ENCODE peak calls at places on chromosome 20, in seven cellular contexts. L, E, Y, Q, U, D and M are unnamed samples.
A peak's percentile ranks its signal among the peaks of the same experiment; 100 is the strongest.

GRCh38 chr20:8581451-8582183 is 449.6 kb downstream of the PLCB1 start:
- DNase-seq in E (no peak), Y (no peak), U (no peak), Q (no peak), L (no peak), D (no peak), M (no peak)

GRCh38 chr20:3364323-3365013 is 43.0 kb downstream of the DNAAF9 start:
- DNase-seq in U (no peak), Q (no peak), Y (no peak), D (no peak), E (no peak), L (no peak), M (no peak)

GRCh38 chr20:53678315-53678989 is 84.8 kb upstream of the ZNF217 start:
- DNase-seq in D (no peak), E (no peak), Q (no peak), L (no peak), Y (no peak), U (no peak), M (no peak)

GRCh38 chr20:32439132-32439829 is 81.2 kb downstream of the ASXL1 start:
- DNase-seq in Y (peak; percentile 85), Q (no peak), D (no peak), U (peak; percentile 61), E (no peak), L (peak; percentile 42), M (no peak)

GRCh38 chr20:4014031-4014474 is 1.3 kb downstream of the RNF24 start:
- DNase-seq in L (no peak), U (peak; percentile 85), Q (peak; percentile 8), Y (peak; percentile 89), D (peak; percentile 56), E (no peak), M (peak; percentile 47)

GRCh38 chr20:62031462-62032092 is 34.1 kb downstream of the TAF4 start:
- DNase-seq in E (no peak), U (no peak), Y (no peak), Q (no peak), D (no peak), L (no peak), M (no peak)

GRCh38 chr20:62752671-62753501 is 43.4 kb upstream of the MRGBP start:
- DNase-seq in L (no peak), U (no peak), E (peak; percentile 2), Q (no peak), D (no peak), Y (no peak), M (no peak)

GRCh38 chr20:25256226-25256859 is 8.5 kb downstream of the PYGB start:
- DNase-seq in Q (no peak), U (no peak), E (no peak), D (no peak), Y (peak; percentile 50), L (no peak), M (no peak)

GRCh38 chr20:39190666-39191570 is 228.8 kb downstream of the DHX35 start:
- DNase-seq in D (no peak), L (no peak), U (no peak), E (no peak), Y (peak; percentile 35), Q (no peak), M (no peak)

GRCh38 chr20:33685328-33686007 is 717 bp downstream of the E2F1 start:
- DNase-seq in E (no peak), L (peak; percentile 86), D (no peak), U (no peak), Y (no peak), Q (peak; percentile 54), M (no peak)

GRCh38 chr20:22404609-22405170 is 179.7 kb downstream of the FOXA2 start:
- DNase-seq in E (no peak), D (no peak), Y (peak; percentile 8), Q (no peak), L (no peak), U (no peak), M (no peak)

GRCh38 chr20:17657079-17657825 is 24.8 kb downstream of the RRBP1 start:
- DNase-seq in Q (no peak), D (no peak), E (no peak), Y (no peak), U (no peak), L (peak; percentile 47), M (no peak)

GRCh38 chr20:47453167-47453782 is 48.4 kb upstream of the NCOA3 start:
- DNase-seq in D (no peak), U (no peak), L (no peak), Y (peak; percentile 96), Q (no peak), E (no peak), M (no peak)

GRCh38 chr20:2633381-2633780 is 19.1 kb upstream of the NOP56 start:
- DNase-seq in L (no peak), Q (no peak), D (no peak), E (no peak), U (no peak), Y (no peak), M (no peak)

GRCh38 chr20:4476903-4477302 is 244.8 kb upstream of the PRND start:
- DNase-seq in Y (peak; percentile 19), E (no peak), Q (no peak), L (no peak), U (peak; percentile 22), D (no peak), M (peak; percentile 19)

GRCh38 chr20:58102744-58103516 is 125.5 kb downstream of the ANKRD60 start:
- DNase-seq in E (no peak), U (no peak), D (no peak), L (no peak), Y (no peak), Q (no peak), M (no peak)

GRCh38 chr20:63738687-63739128 is 868 bp upstream of the SLC2A4RG start:
- DNase-seq in U (no peak), Q (no peak), L (no peak), E (peak; percentile 75), D (no peak), Y (peak; percentile 25), M (peak; percentile 31)

GRCh38 chr20:45347297-45347935 is 808 bp downstream of the SDC4 start:
- DNase-seq in L (no peak), E (no peak), Y (no peak), D (no peak), Q (no peak), U (no peak), M (no peak)

GRCh38 chr20:44370639-44371218 is 15.2 kb downstream of the HNF4A start:
- DNase-seq in E (no peak), U (no peak), Q (no peak), D (no peak), L (no peak), Y (no peak), M (no peak)

GRCh38 chr20:9218412-9219001 is 149.6 kb downstream of the PLCB4 start:
- DNase-seq in Y (peak; percentile 62), D (no peak), Q (no peak), L (no peak), U (no peak), E (peak; percentile 16), M (no peak)

GRCh38 chr20:34311118-34312023 is 8.2 kb upstream of the AHCY start:
- DNase-seq in Y (no peak), Q (no peak), L (peak; percentile 84), D (no peak), U (no peak), E (peak; percentile 43), M (peak; percentile 40)

GRCh38 chr20:36018208-36018988 is 50.0 kb downstream of the CNBD2 start:
- DNase-seq in E (no peak), D (no peak), U (no peak), Y (no peak), L (no peak), Q (no peak), M (no peak)

GRCh38 chr20:37179671-37180524 is 550 bp upstream of the MROH8 start:
- DNase-seq in Y (peak; percentile 72), L (no peak), E (no peak), U (peak; percentile 22), Q (no peak), D (no peak), M (no peak)

GRCh38 chr20:24669701-24670100 is 200.3 kb downstream of the SYNDIG1 start:
- DNase-seq in L (no peak), U (no peak), Y (no peak), D (no peak), E (no peak), Q (no peak), M (no peak)

GRCh38 chr20:29878281-29878741 is 1379.2 kb upstream of the DEFB115 start:
- DNase-seq in E (no peak), U (peak; percentile 21), L (peak; percentile 19), Y (peak; percentile 23), D (peak; percentile 40), Q (peak; percentile 21), M (no peak)

GRCh38 chr20:58547527-58548475 is 32.6 kb upstream of the APCDD1L start:
- DNase-seq in D (no peak), Q (no peak), L (peak; percentile 20), Y (peak; percentile 33), U (no peak), E (no peak), M (no peak)

GRCh38 chr20:43723735-43724134 is 3.1 kb downstream of the GTSF1L start:
- DNase-seq in U (no peak), E (no peak), Y (no peak), Q (no peak), L (no peak), D (no peak), M (no peak)

GRCh38 chr20:22453244-22454080 is 130.9 kb downstream of the FOXA2 start:
- DNase-seq in Y (peak; percentile 22), Q (no peak), E (no peak), L (peak; percentile 53), D (no peak), U (peak; percentile 6), M (no peak)

GRCh38 chr20:58889334-58890072 is 37.0 kb downstream of the GNAS start:
- DNase-seq in L (peak; percentile 61), E (no peak), Q (no peak), U (no peak), Y (peak; percentile 29), D (no peak), M (no peak)

GRCh38 chr20:24442909-24443308 is 26.5 kb upstream of the SYNDIG1 start:
- DNase-seq in E (no peak), L (no peak), U (no peak), Y (no peak), D (no peak), Q (no peak), M (no peak)

GRCh38 chr20:841568-842546 is 8.3 kb downstream of the FAM110A start:
- DNase-seq in L (peak; percentile 88), U (no peak), E (peak; percentile 23), Y (no peak), D (no peak), Q (no peak), M (no peak)

GRCh38 chr20:19074828-19075516 is 137.5 kb upstream of the SLC24A3 start:
- DNase-seq in Q (no peak), E (no peak), Y (no peak), D (no peak), L (no peak), U (no peak), M (no peak)

GRCh38 chr20:62899633-62900051 is 26.7 kb downstream of the DIDO1 start:
- DNase-seq in Q (no peak), L (peak; percentile 84), Y (no peak), D (no peak), E (no peak), U (no peak), M (no peak)

GRCh38 chr20:48823960-48824497 is 3.8 kb downstream of the PREX1 start:
- DNase-seq in Y (peak; percentile 95), L (peak; percentile 6), E (no peak), U (peak; percentile 82), Q (no peak), D (no peak), M (peak; percentile 75)

GRCh38 chr20:23356203-23356602 is 5.6 kb downstream of the NXT1 start:
- DNase-seq in E (peak; percentile 36), Q (no peak), Y (no peak), U (no peak), L (peak; percentile 82), D (no peak), M (no peak)

GRCh38 chr20:32282461-32282860 is 5.0 kb downstream of the KIF3B start:
- DNase-seq in L (no peak), Y (no peak), Q (no peak), U (peak; percentile 53), D (peak; percentile 77), E (no peak), M (peak; percentile 24)

GRCh38 chr20:61801428-61801827 is 264.3 kb downstream of the TAF4 start:
- DNase-seq in E (no peak), Q (no peak), D (no peak), U (no peak), Y (no peak), L (no peak), M (no peak)

GRCh38 chr20:23362392-23363256 is 642 bp downstream of the GZF1 start:
- DNase-seq in L (peak; percentile 69), D (no peak), Y (peak; percentile 40), E (no peak), U (peak; percentile 38), Q (no peak), M (no peak)